ENCODE peak calls at places on chromosomes 1 and 21, in five cellular contexts. G, A, F, W and D are unnamed samples.
A peak's percentile ranks its signal among the peaks of the same experiment; 100 is the strongest.

GRCh38 chr21:33896691-33897090 is 18.9 kb downstream of the ATP5PO start:
- DNase-seq in G (no peak), A (no peak), F (no peak), W (no peak), D (no peak)

GRCh38 chr1:2216767-2217058 is 11.4 kb upstream of the SKI start:
- DNase-seq in G (no peak), A (no peak), F (no peak), W (no peak), D (no peak)

GRCh38 chr1:209445576-209445975 is 137.9 kb upstream of the CAMK1G start:
- DNase-seq in G (no peak), A (no peak), F (no peak), W (no peak), D (no peak)

GRCh38 chr1:235328271-235329138 is at the start of gene GGPS1:
- DNase-seq in G (peak; percentile 100), A (peak; percentile 98), F (peak; percentile 98), W (peak; percentile 100), D (peak; percentile 99)

GRCh38 chr1:67847466-67847865 is 14.2 kb upstream of the GNG12 start:
- DNase-seq in G (no peak), A (no peak), F (no peak), W (no peak), D (peak; percentile 59)

GRCh38 chr1:117051224-117052064 is 8.7 kb upstream of the TTF2 start:
- DNase-seq in G (no peak), A (no peak), F (peak; percentile 64), W (no peak), D (no peak)

GRCh38 chr1:113042336-113043143 is 30.5 kb upstream of the LRIG2 start:
- DNase-seq in G (peak; percentile 76), A (peak; percentile 60), F (peak; percentile 77), W (peak; percentile 99), D (peak; percentile 60)

GRCh38 chr1:65469889-65470340 is 49.4 kb downstream of the LEPR start:
- DNase-seq in G (peak; percentile 22), A (no peak), F (no peak), W (no peak), D (peak; percentile 58)

GRCh38 chr1:94989911-94990463 is 63.1 kb upstream of the CNN3 start:
- DNase-seq in G (no peak), A (no peak), F (no peak), W (no peak), D (no peak)

GRCh38 chr1:64878931-64879710 is 87.2 kb downstream of the JAK1 start:
- DNase-seq in G (no peak), A (no peak), F (no peak), W (no peak), D (no peak)

GRCh38 chr1:92994105-92994712 is 32.9 kb upstream of the DIPK1A start:
- DNase-seq in G (peak; percentile 87), A (peak; percentile 89), F (no peak), W (peak; percentile 86), D (peak; percentile 54)

GRCh38 chr1:28910379-28911125 is 3.8 kb upstream of the EPB41 start:
- DNase-seq in G (no peak), A (no peak), F (no peak), W (no peak), D (no peak)

GRCh38 chr1:29414091-29414490 is 177.8 kb downstream of the PTPRU start:
- DNase-seq in G (no peak), A (no peak), F (no peak), W (no peak), D (no peak)

GRCh38 chr1:73789965-73790364 is 408.0 kb downstream of the LRRIQ3 start:
- DNase-seq in G (no peak), A (no peak), F (no peak), W (no peak), D (no peak)

GRCh38 chr1:83860506-83861221 is 138.3 kb downstream of the TTLL7 start:
- DNase-seq in G (peak; percentile 30), A (peak; percentile 89), F (peak; percentile 89), W (peak; percentile 80), D (no peak)
- H3K4me3 ChIP-seq in G (no peak overlapping the region), A (peak overlapping the region; percentile 58), F (peak overlapping the region; percentile 64), W (peak overlapping the region; percentile 18), D (peak overlapping the region; percentile 52)

GRCh38 chr1:172359531-172359991 is 60.9 kb upstream of the C1orf105 start:
- DNase-seq in G (peak; percentile 51), A (peak; percentile 33), F (no peak), W (no peak), D (peak; percentile 81)
- H3K4me3 ChIP-seq in G (peak overlapping the region; percentile 8), A (no peak overlapping the region), F (no peak overlapping the region), W (no peak overlapping the region), D (no peak overlapping the region)

GRCh38 chr1:107450899-107451664 is 310.2 kb downstream of the NTNG1 start:
- DNase-seq in G (no peak), A (no peak), F (no peak), W (no peak), D (no peak)

GRCh38 chr1:107451735-107452134 is 310.9 kb downstream of the NTNG1 start:
- DNase-seq in G (no peak), A (no peak), F (no peak), W (no peak), D (no peak)

GRCh38 chr1:107454786-107455185 is 313.9 kb downstream of the NTNG1 start:
- DNase-seq in G (no peak), A (no peak), F (no peak), W (no peak), D (no peak)

GRCh38 chr1:107444302-107444701 is 303.5 kb downstream of the NTNG1 start:
- DNase-seq in G (no peak), A (no peak), F (no peak), W (no peak), D (no peak)

GRCh38 chr1:107449326-107449725 is 308.5 kb downstream of the NTNG1 start:
- DNase-seq in G (no peak), A (no peak), F (no peak), W (no peak), D (no peak)
- H3K4me3 ChIP-seq in G (no peak overlapping the region), A (no peak overlapping the region), F (no peak overlapping the region), W (no peak overlapping the region), D (no peak overlapping the region)

DNA sequence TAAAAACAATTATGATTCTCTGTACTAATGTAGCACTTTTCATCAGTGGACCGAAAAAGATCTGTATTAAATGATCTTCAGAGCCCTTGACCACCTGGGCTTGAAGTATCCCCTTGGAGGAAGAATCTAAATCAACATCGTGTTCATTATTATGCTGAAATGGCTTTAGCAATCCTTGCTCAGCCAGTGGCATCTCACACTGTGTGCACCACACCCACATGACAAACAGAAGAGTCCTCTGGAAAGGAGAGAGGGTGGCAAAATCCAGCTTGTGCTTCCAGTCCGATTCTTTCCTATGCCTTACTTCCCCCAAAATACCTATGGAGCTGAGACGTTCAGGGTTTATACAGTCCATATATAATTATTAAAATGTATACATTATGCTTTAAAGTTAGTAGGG is 318.5 kb upstream of the RUNX1 start:
- DNase-seq in G (no peak), A (no peak), F (no peak), W (no peak), D (no peak)
- H3K4me3 ChIP-seq in G (no peak overlapping the region), A (no peak overlapping the region), F (no peak overlapping the region), W (no peak overlapping the region), D (no peak overlapping the region)

GRCh38 chr1:198681247-198681646 is 42.4 kb downstream of the PTPRC start:
- DNase-seq in G (peak; percentile 57), A (no peak), F (no peak), W (no peak), D (no peak)
- H3K4me3 ChIP-seq in G (no peak overlapping the region), A (no peak overlapping the region), F (no peak overlapping the region), W (no peak overlapping the region), D (no peak overlapping the region)

GRCh38 chr1:225474986-225475820 is 47.4 kb upstream of the LBR start:
- DNase-seq in G (peak; percentile 71), A (peak; percentile 73), F (peak; percentile 80), W (peak; percentile 73), D (no peak)
- H3K4me3 ChIP-seq in G (no peak overlapping the region), A (no peak overlapping the region), F (peak overlapping the region; percentile 25), W (no peak overlapping the region), D (no peak overlapping the region)

GRCh38 chr1:44617703-44618029 is 56.6 kb downstream of the TMEM53 start:
- DNase-seq in G (no peak), A (no peak), F (no peak), W (no peak), D (no peak)
- H3K4me3 ChIP-seq in G (no peak overlapping the region), A (no peak overlapping the region), F (no peak overlapping the region), W (no peak overlapping the region), D (peak overlapping the region; percentile 38)